ENCODE peak calls at places on chromosomes 4 and X, in seven cellular contexts. One of them, this sample, is unnamed.

GRCh38 chrX:153447581-153447960 is 1.7 kb upstream of the TREX2 start:
- DNase-seq in body of pancreas: no peak
- DNase-seq in uterus: no peak
- DNase-seq in sigmoid colon: no peak
- DNase-seq in stomach: no peak
- DNase-seq in prostate gland: no peak
- DNase-seq in A549: no peak
- DNase-seq in this sample: no peak

GRCh38 chrX:43808231-43808630 is 74.0 kb downstream of the MAOB start:
- DNase-seq in sigmoid colon: no peak
- DNase-seq in uterus: no peak
- DNase-seq in A549: no peak
- DNase-seq in stomach: no peak
- DNase-seq in body of pancreas: no peak
- DNase-seq in prostate gland: no peak
- DNase-seq in this sample: no peak

GRCh38 chrX:123835661-123836371 is 24.0 kb upstream of the XIAP start:
- DNase-seq in prostate gland: no peak
- DNase-seq in sigmoid colon: no peak
- DNase-seq in A549: peak
- DNase-seq in stomach: no peak
- DNase-seq in body of pancreas: no peak
- DNase-seq in uterus: no peak
- DNase-seq in this sample: no peak

GRCh38 chr4:73862357-73862756 is 6.8 kb upstream of the CXCL1 start:
- DNase-seq in sigmoid colon: no peak
- DNase-seq in A549: no peak
- DNase-seq in stomach: no peak
- DNase-seq in uterus: no peak
- DNase-seq in body of pancreas: no peak
- DNase-seq in prostate gland: no peak
- DNase-seq in this sample: no peak

GRCh38 chr4:104490096-104490769 is 4.5 kb downstream of the CXXC4 start:
- DNase-seq in uterus: no peak
- DNase-seq in stomach: no peak
- DNase-seq in prostate gland: peak
- DNase-seq in body of pancreas: peak
- DNase-seq in sigmoid colon: peak
- DNase-seq in A549: peak
- DNase-seq in this sample: no peak

GRCh38 chrX:29318051-29318450 is 730.8 kb downstream of the IL1RAPL1 start:
- DNase-seq in prostate gland: no peak
- DNase-seq in stomach: no peak
- DNase-seq in sigmoid colon: no peak
- DNase-seq in A549: no peak
- DNase-seq in uterus: no peak
- DNase-seq in body of pancreas: no peak
- DNase-seq in this sample: no peak

GRCh38 chrX:53374923-53375322 is 47.5 kb downstream of the SMC1A start:
- DNase-seq in uterus: no peak
- DNase-seq in stomach: no peak
- DNase-seq in sigmoid colon: no peak
- DNase-seq in body of pancreas: no peak
- DNase-seq in A549: peak
- DNase-seq in prostate gland: no peak
- DNase-seq in this sample: no peak

GRCh38 chrX:48958635-48959094 is 1.3 kb upstream of the OTUD5 start:
- DNase-seq in A549: peak
- DNase-seq in body of pancreas: peak
- DNase-seq in stomach: peak
- DNase-seq in uterus: peak
- DNase-seq in prostate gland: peak
- DNase-seq in sigmoid colon: peak
- DNase-seq in this sample: peak

GRCh38 chr4:95835672-95836071 is 4.2 kb upstream of the PDHA2 start:
- DNase-seq in prostate gland: no peak
- DNase-seq in sigmoid colon: no peak
- DNase-seq in body of pancreas: no peak
- DNase-seq in A549: peak
- DNase-seq in stomach: no peak
- DNase-seq in uterus: no peak
- DNase-seq in this sample: no peak

GRCh38 chr4:16942491-16942890 is 44.0 kb upstream of the LDB2 start:
- DNase-seq in uterus: no peak
- DNase-seq in sigmoid colon: no peak
- DNase-seq in body of pancreas: no peak
- DNase-seq in A549: no peak
- DNase-seq in stomach: no peak
- DNase-seq in prostate gland: no peak
- DNase-seq in this sample: no peak

GRCh38 chr4:13089659-13089998 is 394.5 kb downstream of the RAB28 start:
- DNase-seq in body of pancreas: no peak
- DNase-seq in sigmoid colon: no peak
- DNase-seq in uterus: no peak
- DNase-seq in stomach: no peak
- DNase-seq in A549: no peak
- DNase-seq in prostate gland: no peak
- DNase-seq in this sample: no peak

GRCh38 chr4:38072578-38072977 is 112.4 kb downstream of the PTTG2 start:
- DNase-seq in uterus: no peak
- DNase-seq in stomach: no peak
- DNase-seq in body of pancreas: no peak
- DNase-seq in sigmoid colon: no peak
- DNase-seq in prostate gland: no peak
- DNase-seq in A549: no peak
- DNase-seq in this sample: no peak

GRCh38 chr4:97646997-97647396 is 496.3 kb downstream of the STPG2 start:
- DNase-seq in uterus: no peak
- DNase-seq in body of pancreas: no peak
- DNase-seq in A549: no peak
- DNase-seq in prostate gland: no peak
- DNase-seq in stomach: no peak
- DNase-seq in sigmoid colon: peak
- DNase-seq in this sample: no peak

GRCh38 chr4:81648576-81649272 is 177.0 kb upstream of the RASGEF1B start:
- DNase-seq in uterus: no peak
- DNase-seq in A549: no peak
- DNase-seq in stomach: no peak
- DNase-seq in sigmoid colon: no peak
- DNase-seq in body of pancreas: no peak
- DNase-seq in prostate gland: no peak
- DNase-seq in this sample: no peak

GRCh38 chr4:173503330-173504180 is 26.5 kb downstream of the HAND2 start:
- DNase-seq in stomach: no peak
- DNase-seq in prostate gland: no peak
- DNase-seq in body of pancreas: no peak
- DNase-seq in A549: no peak
- DNase-seq in uterus: no peak
- DNase-seq in sigmoid colon: no peak
- DNase-seq in this sample: no peak

GRCh38 chr4:165328101-165328425 is 594 bp downstream of the MSMO1 start:
- DNase-seq in prostate gland: no peak
- DNase-seq in uterus: no peak
- DNase-seq in A549: peak
- DNase-seq in body of pancreas: no peak
- DNase-seq in stomach: no peak
- DNase-seq in sigmoid colon: no peak
- DNase-seq in this sample: no peak

GRCh38 chr4:165328708-165329107 is 1.2 kb downstream of the MSMO1 start:
- DNase-seq in body of pancreas: no peak
- DNase-seq in uterus: no peak
- DNase-seq in prostate gland: no peak
- DNase-seq in sigmoid colon: no peak
- DNase-seq in stomach: no peak
- DNase-seq in A549: no peak
- DNase-seq in this sample: no peak

GRCh38 chr4:165325732-165326512 is 1.5 kb upstream of the MSMO1 start:
- DNase-seq in body of pancreas: no peak
- DNase-seq in uterus: no peak
- DNase-seq in stomach: no peak
- DNase-seq in sigmoid colon: no peak
- DNase-seq in prostate gland: no peak
- DNase-seq in A549: peak
- DNase-seq in this sample: no peak

GRCh38 chr4:165326831-165327210 is 648 bp upstream of the MSMO1 start:
- DNase-seq in stomach: no peak
- DNase-seq in uterus: no peak
- DNase-seq in prostate gland: no peak
- DNase-seq in A549: no peak
- DNase-seq in sigmoid colon: no peak
- DNase-seq in body of pancreas: peak
- DNase-seq in this sample: no peak

DNA sequence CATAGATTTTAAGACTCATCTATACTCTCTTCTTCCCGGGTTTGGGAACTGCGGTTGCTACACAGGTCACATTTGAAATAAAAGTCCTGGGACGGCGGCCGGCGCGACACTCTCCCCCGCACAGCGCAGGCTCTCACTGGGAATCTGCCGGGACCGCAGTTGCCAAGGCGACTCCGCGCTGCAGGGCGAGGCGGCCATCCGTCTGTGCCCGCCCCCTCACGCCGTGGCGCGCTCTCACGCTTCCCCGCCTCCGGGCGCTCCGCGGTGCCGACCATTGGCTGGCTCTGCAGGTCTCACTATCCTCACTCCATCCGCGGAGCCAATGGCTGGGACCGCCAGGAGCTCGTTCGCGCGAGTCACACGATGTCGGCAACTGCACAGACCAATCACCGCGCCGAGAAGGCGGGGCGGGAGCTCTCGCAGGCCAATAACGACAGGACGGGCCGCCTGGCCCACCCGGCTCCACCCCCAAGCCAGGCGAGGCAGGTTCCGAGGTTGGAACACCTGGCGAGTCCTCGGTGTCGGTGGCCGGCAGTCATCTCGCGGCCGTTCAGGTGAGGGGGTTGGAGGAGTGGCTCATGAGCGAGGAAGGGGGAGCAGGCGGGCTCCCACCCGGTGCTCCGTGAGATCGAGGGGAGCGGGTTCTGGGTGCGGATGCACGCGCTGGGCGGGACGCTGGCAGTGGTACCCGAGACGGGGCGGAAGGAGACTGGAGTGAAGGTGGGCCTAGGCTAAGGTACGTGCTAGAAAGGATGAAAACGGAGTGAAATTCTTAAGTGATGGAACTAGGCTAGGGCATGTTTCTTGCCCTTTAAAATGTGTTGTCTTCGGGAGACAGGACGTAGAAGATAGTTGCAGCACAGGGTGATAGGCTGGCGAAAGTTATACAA is at the start of gene MSMO1:
- DNase-seq in sigmoid colon: peak
- DNase-seq in uterus: peak
- DNase-seq in body of pancreas: peak
- DNase-seq in prostate gland: peak
- DNase-seq in A549: peak
- DNase-seq in stomach: peak
- DNase-seq in this sample: peak
- TF ChIP-seq POLR2A in sigmoid colon: peak
- TF ChIP-seq POLR2A in uterus: peak
- TF ChIP-seq POLR2A in body of pancreas: peak
- TF ChIP-seq POLR2A in prostate gland: peak
- TF ChIP-seq POLR2A in A549: peak
- TF ChIP-seq POLR2A in stomach: no peak
- TF ChIP-seq POLR2A in this sample: peak

GRCh38 chr4:2671267-2671895 is 84.8 kb downstream of the TNIP2 start:
- DNase-seq in prostate gland: no peak
- DNase-seq in sigmoid colon: no peak
- DNase-seq in stomach: peak
- DNase-seq in body of pancreas: no peak
- DNase-seq in A549: no peak
- DNase-seq in uterus: no peak
- DNase-seq in this sample: no peak

GRCh38 chr4:2672082-2672481 is 84.1 kb downstream of the TNIP2 start:
- DNase-seq in A549: no peak
- DNase-seq in uterus: no peak
- DNase-seq in prostate gland: no peak
- DNase-seq in body of pancreas: no peak
- DNase-seq in stomach: no peak
- DNase-seq in sigmoid colon: no peak
- DNase-seq in this sample: no peak

GRCh38 chr4:2672700-2673099 is 83.4 kb downstream of the TNIP2 start:
- DNase-seq in A549: no peak
- DNase-seq in sigmoid colon: no peak
- DNase-seq in prostate gland: no peak
- DNase-seq in uterus: no peak
- DNase-seq in stomach: no peak
- DNase-seq in body of pancreas: no peak
- DNase-seq in this sample: no peak

GRCh38 chr4:2667428-2667827 is 88.7 kb downstream of the TNIP2 start:
- DNase-seq in A549: no peak
- DNase-seq in body of pancreas: no peak
- DNase-seq in uterus: no peak
- DNase-seq in prostate gland: no peak
- DNase-seq in stomach: no peak
- DNase-seq in sigmoid colon: no peak
- DNase-seq in this sample: no peak

GRCh38 chr4:2673157-2673556 is 83.0 kb downstream of the TNIP2 start:
- DNase-seq in A549: peak
- DNase-seq in body of pancreas: no peak
- DNase-seq in prostate gland: no peak
- DNase-seq in stomach: no peak
- DNase-seq in uterus: no peak
- DNase-seq in sigmoid colon: no peak
- DNase-seq in this sample: no peak
- TF ChIP-seq CTCF in A549: peak
- TF ChIP-seq CTCF in body of pancreas: no peak
- TF ChIP-seq CTCF in prostate gland: no peak
- TF ChIP-seq CTCF in stomach: no peak
- TF ChIP-seq CTCF in uterus: peak
- TF ChIP-seq CTCF in sigmoid colon: no peak
- TF ChIP-seq CTCF in this sample: no peak

DNA sequence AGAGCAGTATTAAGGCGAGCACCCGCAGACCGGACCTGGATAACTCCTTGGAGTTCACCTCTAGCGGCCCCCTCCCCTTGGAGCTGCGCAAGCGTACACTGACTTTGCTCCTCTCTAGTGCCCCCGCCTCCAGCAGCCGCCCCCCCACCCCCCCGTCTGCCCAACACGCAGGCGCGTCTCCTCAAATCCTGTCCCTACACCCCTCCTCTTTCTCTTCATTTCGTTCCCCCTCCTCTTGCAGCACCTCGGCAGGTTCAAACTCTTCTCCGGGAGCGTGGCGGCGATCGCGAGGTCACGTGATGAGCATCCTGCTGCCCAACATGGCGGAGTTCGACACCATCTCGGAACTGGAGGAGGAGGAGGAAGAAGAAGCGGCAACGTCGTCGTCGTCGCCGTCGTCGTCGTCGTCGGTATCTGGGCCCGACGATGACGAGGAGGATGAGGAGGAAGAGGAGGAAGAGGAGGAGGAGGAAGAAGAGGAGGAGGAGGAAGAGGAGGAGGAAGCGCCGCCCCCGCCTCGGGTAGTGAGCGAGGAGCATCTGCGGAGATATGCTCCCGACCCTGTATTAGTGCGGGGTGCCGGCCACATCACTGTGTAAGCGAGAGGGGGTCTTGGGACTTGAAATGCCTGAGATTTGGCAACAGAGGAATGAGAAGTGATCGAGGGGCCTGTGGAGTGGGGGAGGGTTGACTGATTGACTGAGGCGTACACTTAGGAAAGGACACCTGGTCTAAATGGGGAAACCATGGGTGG is at the start of gene CHIC1:
- DNase-seq in prostate gland: peak
- DNase-seq in sigmoid colon: peak
- DNase-seq in stomach: peak
- DNase-seq in body of pancreas: peak
- DNase-seq in uterus: peak
- DNase-seq in A549: peak
- DNase-seq in this sample: peak
- TF ChIP-seq POLR2A in prostate gland: no peak
- TF ChIP-seq POLR2A in sigmoid colon: no peak
- TF ChIP-seq POLR2A in stomach: no peak
- TF ChIP-seq POLR2A in body of pancreas: peak
- TF ChIP-seq POLR2A in uterus: no peak
- TF ChIP-seq POLR2A in A549: peak
- TF ChIP-seq POLR2A in this sample: no peak

GRCh38 chr4:185128272-185129119 is 14.6 kb upstream of the SLC25A4 start:
- DNase-seq in body of pancreas: peak
- DNase-seq in stomach: no peak
- DNase-seq in sigmoid colon: no peak
- DNase-seq in uterus: peak
- DNase-seq in prostate gland: peak
- DNase-seq in A549: peak
- DNase-seq in this sample: peak
- TF ChIP-seq CTCF in body of pancreas: peak
- TF ChIP-seq CTCF in stomach: no peak
- TF ChIP-seq CTCF in sigmoid colon: no peak
- TF ChIP-seq CTCF in uterus: no peak
- TF ChIP-seq CTCF in prostate gland: no peak
- TF ChIP-seq CTCF in A549: no peak
- TF ChIP-seq CTCF in this sample: no peak